ENCODE peak calls at places on chromosome 10, in nine cellular contexts. One of them, this sample, is unnamed. For H3K79me2, the result is how much of the 10 kb centered on the place peaks cover.

GRCh38 chr10:118723467-118723866 is 31.3 kb downstream of the CACUL1 start:
- DNase-seq in fibroblast of lung: peak
- DNase-seq in hepatocyte: no peak
- DNase-seq in SK-N-SH: no peak
- DNase-seq in GM23248: peak
- DNase-seq in K562: no peak
- DNase-seq in H9: no peak
- DNase-seq in HCT116: no peak
- DNase-seq in mesendoderm: no peak
- DNase-seq in this sample: no peak

GRCh38 chr10:130809761-130810515 is 501.6 kb downstream of the TCERG1L start:
- DNase-seq in fibroblast of lung: no peak
- DNase-seq in hepatocyte: no peak
- DNase-seq in SK-N-SH: no peak
- DNase-seq in GM23248: no peak
- DNase-seq in K562: no peak
- DNase-seq in H9: no peak
- DNase-seq in HCT116: no peak
- DNase-seq in mesendoderm: no peak
- DNase-seq in this sample: no peak

GRCh38 chr10:130921461-130921860 is 390.1 kb downstream of the TCERG1L start:
- DNase-seq in fibroblast of lung: no peak
- DNase-seq in hepatocyte: no peak
- DNase-seq in SK-N-SH: no peak
- DNase-seq in GM23248: no peak
- DNase-seq in K562: no peak
- DNase-seq in H9: no peak
- DNase-seq in HCT116: no peak
- DNase-seq in mesendoderm: no peak
- DNase-seq in this sample: no peak

GRCh38 chr10:132522521-132523411 is 14.8 kb upstream of the INPP5A start:
- DNase-seq in fibroblast of lung: no peak
- DNase-seq in hepatocyte: no peak
- DNase-seq in SK-N-SH: peak
- DNase-seq in GM23248: no peak
- DNase-seq in K562: no peak
- DNase-seq in H9: peak
- DNase-seq in HCT116: no peak
- DNase-seq in mesendoderm: no peak
- DNase-seq in this sample: no peak

GRCh38 chr10:23419657-23420319 is 19.1 kb upstream of the OTUD1 start:
- DNase-seq in fibroblast of lung: no peak
- DNase-seq in hepatocyte: no peak
- DNase-seq in SK-N-SH: no peak
- DNase-seq in GM23248: no peak
- DNase-seq in K562: no peak
- DNase-seq in H9: no peak
- DNase-seq in HCT116: no peak
- DNase-seq in mesendoderm: no peak
- DNase-seq in this sample: no peak

GRCh38 chr10:36163827-36164226 is 521.7 kb upstream of the FZD8 start:
- DNase-seq in fibroblast of lung: no peak
- DNase-seq in hepatocyte: no peak
- DNase-seq in SK-N-SH: no peak
- DNase-seq in GM23248: peak
- DNase-seq in K562: no peak
- DNase-seq in H9: no peak
- DNase-seq in HCT116: no peak
- DNase-seq in mesendoderm: no peak
- DNase-seq in this sample: no peak

GRCh38 chr10:131561897-131562296 is 250.4 kb upstream of the TCERG1L start:
- DNase-seq in fibroblast of lung: no peak
- DNase-seq in hepatocyte: no peak
- DNase-seq in SK-N-SH: no peak
- DNase-seq in GM23248: no peak
- DNase-seq in K562: no peak
- DNase-seq in H9: no peak
- DNase-seq in HCT116: no peak
- DNase-seq in mesendoderm: no peak
- DNase-seq in this sample: no peak

GRCh38 chr10:94219829-94220228 is 142.9 kb downstream of the NOC3L start:
- DNase-seq in fibroblast of lung: peak
- DNase-seq in hepatocyte: no peak
- DNase-seq in SK-N-SH: no peak
- DNase-seq in GM23248: peak
- DNase-seq in K562: no peak
- DNase-seq in H9: no peak
- DNase-seq in HCT116: no peak
- DNase-seq in mesendoderm: no peak
- DNase-seq in this sample: no peak

GRCh38 chr10:72162978-72163377 is 52.8 kb upstream of the ANAPC16 start:
- DNase-seq in fibroblast of lung: peak
- DNase-seq in hepatocyte: no peak
- DNase-seq in SK-N-SH: no peak
- DNase-seq in GM23248: peak
- DNase-seq in K562: no peak
- DNase-seq in H9: no peak
- DNase-seq in HCT116: no peak
- DNase-seq in mesendoderm: no peak
- DNase-seq in this sample: no peak

GRCh38 chr10:60733189-60733815 is 45.0 kb upstream of the CDK1 start:
- DNase-seq in fibroblast of lung: peak
- DNase-seq in hepatocyte: peak
- DNase-seq in SK-N-SH: peak
- DNase-seq in GM23248: peak
- DNase-seq in K562: peak
- DNase-seq in H9: peak
- DNase-seq in HCT116: peak
- DNase-seq in mesendoderm: peak
- DNase-seq in this sample: peak

GRCh38 chr10:43198682-43199005 is 60.4 kb downstream of the CSGALNACT2 start:
- DNase-seq in fibroblast of lung: no peak
- DNase-seq in hepatocyte: no peak
- DNase-seq in SK-N-SH: peak
- DNase-seq in GM23248: no peak
- DNase-seq in K562: no peak
- DNase-seq in H9: no peak
- DNase-seq in HCT116: no peak
- DNase-seq in mesendoderm: no peak
- DNase-seq in this sample: no peak

GRCh38 chr10:24929056-24929544 is 23.3 kb downstream of the PRTFDC1 start:
- DNase-seq in fibroblast of lung: peak
- DNase-seq in hepatocyte: no peak
- DNase-seq in SK-N-SH: no peak
- DNase-seq in GM23248: peak
- DNase-seq in K562: no peak
- DNase-seq in H9: no peak
- DNase-seq in HCT116: no peak
- DNase-seq in mesendoderm: no peak
- DNase-seq in this sample: no peak

GRCh38 chr10:95214793-95215192 is 20.8 kb downstream of the ACSM6 start:
- DNase-seq in fibroblast of lung: peak
- DNase-seq in hepatocyte: no peak
- DNase-seq in SK-N-SH: no peak
- DNase-seq in GM23248: peak
- DNase-seq in K562: no peak
- DNase-seq in H9: no peak
- DNase-seq in HCT116: no peak
- DNase-seq in mesendoderm: no peak
- DNase-seq in this sample: no peak

GRCh38 chr10:14560274-14560673 is 214.4 kb downstream of the FAM107B start:
- DNase-seq in fibroblast of lung: peak
- DNase-seq in hepatocyte: no peak
- DNase-seq in SK-N-SH: no peak
- DNase-seq in GM23248: peak
- DNase-seq in K562: no peak
- DNase-seq in H9: peak
- DNase-seq in HCT116: peak
- DNase-seq in mesendoderm: peak
- DNase-seq in this sample: peak

GRCh38 chr10:8392216-8392615 is 337.7 kb downstream of the GATA3 start:
- DNase-seq in fibroblast of lung: peak
- DNase-seq in hepatocyte: no peak
- DNase-seq in SK-N-SH: no peak
- DNase-seq in GM23248: peak
- DNase-seq in K562: no peak
- DNase-seq in H9: no peak
- DNase-seq in HCT116: no peak
- DNase-seq in mesendoderm: no peak
- DNase-seq in this sample: no peak

GRCh38 chr10:47111329-47111862 is 188.6 kb upstream of the GDF10 start:
- DNase-seq in fibroblast of lung: no peak
- DNase-seq in hepatocyte: no peak
- DNase-seq in SK-N-SH: no peak
- DNase-seq in GM23248: no peak
- DNase-seq in K562: no peak
- DNase-seq in H9: peak
- DNase-seq in HCT116: no peak
- DNase-seq in mesendoderm: peak
- DNase-seq in this sample: peak

DNA sequence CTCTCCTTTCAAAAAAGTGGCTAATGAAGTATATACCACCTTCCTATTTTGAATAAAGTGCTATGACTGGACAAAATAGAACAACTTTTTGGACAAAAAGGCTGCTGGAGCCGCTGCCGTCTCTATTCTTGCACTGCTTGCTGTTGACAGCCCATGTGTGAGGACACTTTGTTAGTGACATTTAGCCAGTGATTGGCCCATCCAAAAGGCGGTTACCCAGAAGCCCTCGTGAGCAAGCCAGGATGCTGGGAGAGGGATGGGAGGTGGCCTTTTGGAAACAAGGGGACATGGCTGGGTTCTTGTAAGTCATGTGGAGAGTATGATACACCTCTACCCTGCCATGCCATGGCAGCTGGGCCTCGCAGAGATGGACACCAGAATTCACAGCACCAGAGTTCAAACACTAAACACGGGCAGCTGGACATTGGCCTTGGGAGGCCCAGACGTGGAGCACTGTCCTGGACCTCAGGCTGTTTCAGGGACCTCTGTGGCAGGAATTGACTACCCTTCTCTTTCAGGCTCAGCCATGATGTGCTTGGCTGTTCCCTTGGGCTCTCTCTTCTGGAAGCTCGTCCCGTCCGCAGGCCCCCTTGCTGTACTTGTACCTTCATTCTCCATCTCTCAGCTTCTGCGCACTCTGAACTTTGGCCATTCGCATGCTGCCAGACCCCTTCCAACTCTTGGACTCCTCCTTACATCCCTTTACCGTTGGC is 118.3 kb downstream of the TCF7L2 start:
- DNase-seq in fibroblast of lung: no peak
- DNase-seq in hepatocyte: no peak
- DNase-seq in SK-N-SH: no peak
- DNase-seq in GM23248: no peak
- DNase-seq in K562: no peak
- DNase-seq in H9: no peak
- DNase-seq in HCT116: no peak
- DNase-seq in mesendoderm: no peak
- DNase-seq in this sample: no peak
- H3K79me2 ChIP-seq in fibroblast of lung: under half
- H3K79me2 ChIP-seq in hepatocyte: half or more
- H3K79me2 ChIP-seq in SK-N-SH: under half
- H3K79me2 ChIP-seq in GM23248: half or more
- H3K79me2 ChIP-seq in K562: under half
- H3K79me2 ChIP-seq in H9: under half
- H3K79me2 ChIP-seq in HCT116: half or more
- H3K79me2 ChIP-seq in mesendoderm: under half
- H3K79me2 ChIP-seq in this sample: half or more

GRCh38 chr10:126966938-126967337 is 61.7 kb downstream of the DOCK1 start:
- DNase-seq in fibroblast of lung: no peak
- DNase-seq in hepatocyte: no peak
- DNase-seq in SK-N-SH: no peak
- DNase-seq in GM23248: no peak
- DNase-seq in K562: no peak
- DNase-seq in H9: no peak
- DNase-seq in HCT116: no peak
- DNase-seq in mesendoderm: no peak
- DNase-seq in this sample: no peak

GRCh38 chr10:126964190-126964589 is 59.0 kb downstream of the DOCK1 start:
- DNase-seq in fibroblast of lung: no peak
- DNase-seq in hepatocyte: no peak
- DNase-seq in SK-N-SH: no peak
- DNase-seq in GM23248: no peak
- DNase-seq in K562: no peak
- DNase-seq in H9: no peak
- DNase-seq in HCT116: no peak
- DNase-seq in mesendoderm: no peak
- DNase-seq in this sample: no peak

GRCh38 chr10:126975221-126975620 is 70.0 kb downstream of the DOCK1 start:
- DNase-seq in fibroblast of lung: no peak
- DNase-seq in hepatocyte: no peak
- DNase-seq in SK-N-SH: no peak
- DNase-seq in GM23248: no peak
- DNase-seq in K562: no peak
- DNase-seq in H9: no peak
- DNase-seq in HCT116: no peak
- DNase-seq in mesendoderm: no peak
- DNase-seq in this sample: no peak

GRCh38 chr10:126972622-126973414 is 67.6 kb downstream of the DOCK1 start:
- DNase-seq in fibroblast of lung: peak
- DNase-seq in hepatocyte: peak
- DNase-seq in SK-N-SH: no peak
- DNase-seq in GM23248: peak
- DNase-seq in K562: no peak
- DNase-seq in H9: no peak
- DNase-seq in HCT116: no peak
- DNase-seq in mesendoderm: peak
- DNase-seq in this sample: no peak

GRCh38 chr10:126969310-126969709 is 64.1 kb downstream of the DOCK1 start:
- DNase-seq in fibroblast of lung: no peak
- DNase-seq in hepatocyte: peak
- DNase-seq in SK-N-SH: no peak
- DNase-seq in GM23248: peak
- DNase-seq in K562: no peak
- DNase-seq in H9: peak
- DNase-seq in HCT116: peak
- DNase-seq in mesendoderm: peak
- DNase-seq in this sample: peak
- H3K79me2 ChIP-seq in fibroblast of lung: under half
- H3K79me2 ChIP-seq in hepatocyte: half or more
- H3K79me2 ChIP-seq in SK-N-SH: half or more
- H3K79me2 ChIP-seq in GM23248: half or more
- H3K79me2 ChIP-seq in K562: under half
- H3K79me2 ChIP-seq in H9: under half
- H3K79me2 ChIP-seq in HCT116: under half
- H3K79me2 ChIP-seq in mesendoderm: under half
- H3K79me2 ChIP-seq in this sample: half or more

GRCh38 chr10:3077940-3078630 is 10.7 kb downstream of the PFKP start:
- DNase-seq in fibroblast of lung: no peak
- DNase-seq in hepatocyte: no peak
- DNase-seq in SK-N-SH: no peak
- DNase-seq in GM23248: no peak
- DNase-seq in K562: no peak
- DNase-seq in H9: no peak
- DNase-seq in HCT116: no peak
- DNase-seq in mesendoderm: peak
- DNase-seq in this sample: peak
- H3K79me2 ChIP-seq in fibroblast of lung: half or more
- H3K79me2 ChIP-seq in hepatocyte: under half
- H3K79me2 ChIP-seq in SK-N-SH: half or more
- H3K79me2 ChIP-seq in GM23248: half or more
- H3K79me2 ChIP-seq in K562: half or more
- H3K79me2 ChIP-seq in H9: under half
- H3K79me2 ChIP-seq in HCT116: half or more
- H3K79me2 ChIP-seq in mesendoderm: under half
- H3K79me2 ChIP-seq in this sample: half or more

GRCh38 chr10:594584-595270 is 94.7 kb downstream of the DIP2C start:
- DNase-seq in fibroblast of lung: no peak
- DNase-seq in hepatocyte: no peak
- DNase-seq in SK-N-SH: no peak
- DNase-seq in GM23248: no peak
- DNase-seq in K562: no peak
- DNase-seq in H9: no peak
- DNase-seq in HCT116: no peak
- DNase-seq in mesendoderm: no peak
- DNase-seq in this sample: no peak
- H3K79me2 ChIP-seq in fibroblast of lung: under half
- H3K79me2 ChIP-seq in hepatocyte: half or more
- H3K79me2 ChIP-seq in SK-N-SH: half or more
- H3K79me2 ChIP-seq in GM23248: half or more
- H3K79me2 ChIP-seq in K562: under half
- H3K79me2 ChIP-seq in H9: under half
- H3K79me2 ChIP-seq in HCT116: under half
- H3K79me2 ChIP-seq in mesendoderm: under half
- H3K79me2 ChIP-seq in this sample: under half

This sample was measured in GM23338.